ENCODE peak calls at places on chromosomes 11 and 22, in four cellular contexts. W is SK-N-SH, J is H1, N is K562. F is an unnamed sample.

GRCh38 chr11:26715133-26715532 is 6.7 kb downstream of the SLC5A12 start:
- DNase-seq in W (no peak), J (no peak), N (no peak), F (no peak)

GRCh38 chr11:61067782-61068181 is 34.5 kb upstream of the CD5 start:
- DNase-seq in N (no peak), W (peak; percentile 53), J (no peak), F (no peak)

GRCh38 chr11:6568191-6568918 is 35.1 kb downstream of the RRP8 start:
- DNase-seq in J (no peak), N (peak; percentile 94), W (no peak), F (peak; percentile 61)

GRCh38 chr11:132838621-132839020 is 693.7 kb downstream of the OPCML start:
- DNase-seq in J (no peak), W (no peak), N (no peak), F (no peak)

GRCh38 chr11:11396290-11397042 is 43.4 kb upstream of the CSNK2A3 start:
- DNase-seq in J (no peak), N (no peak), W (no peak), F (no peak)

GRCh38 chr22:17964647-17965046 is 59.7 kb downstream of the MICAL3 start:
- DNase-seq in W (no peak), N (no peak), J (no peak), F (no peak)

GRCh38 chr11:12961615-12962014 is 47.5 kb upstream of the RASSF10 start:
- DNase-seq in N (no peak), J (no peak), W (peak; percentile 22), F (no peak)

GRCh38 chr22:47123827-47124442 is 361.5 kb downstream of the TBC1D22A start:
- DNase-seq in W (no peak), J (no peak), N (no peak), F (no peak)

GRCh38 chr11:119168471-119169271 is at the start of gene NLRX1:
- DNase-seq in W (peak; percentile 98), N (peak; percentile 68), J (peak; percentile 51), F (peak; percentile 83)

GRCh38 chr22:22820626-22821025 is 67.0 kb upstream of the IGLL5 start:
- DNase-seq in W (no peak), N (no peak), J (no peak), F (no peak)

GRCh38 chr11:44316388-44317240 is 6.7 kb upstream of the ALX4 start:
- DNase-seq in N (no peak), J (no peak), W (peak; percentile 67), F (peak; percentile 73)

GRCh38 chr11:74754507-74755255 is 6.0 kb downstream of the RNF169 start:
- DNase-seq in J (no peak), N (no peak), W (no peak), F (no peak)

GRCh38 chr11:42806191-42806590 is 505.6 kb upstream of the API5 start:
- DNase-seq in J (no peak), N (no peak), W (no peak), F (no peak)

GRCh38 chr11:10026514-10026913 is 267.5 kb downstream of the SBF2 start:
- DNase-seq in W (no peak), J (no peak), N (no peak), F (no peak)

GRCh38 chr11:60926500-60926899 is 2.2 kb downstream of the TMEM132A start:
- DNase-seq in N (no peak), W (peak; percentile 45), J (no peak), F (no peak)

GRCh38 chr11:60951909-60952741 is at the start of gene SLC15A3:
- DNase-seq in W (no peak), N (no peak), J (no peak), F (peak; percentile 55)

GRCh38 chr11:122843281-122844150 is 5.2 kb downstream of the CRTAM start:
- DNase-seq in N (no peak), W (no peak), J (no peak), F (no peak)

GRCh38 chr11:65945430-65945911 is at the start of gene TSGA10IP:
- DNase-seq in W (no peak), N (no peak), J (peak; percentile 33), F (peak; percentile 84)

GRCh38 chr11:116513278-116513823 is 259.4 kb downstream of the BUD13 start:
- DNase-seq in W (no peak), N (no peak), J (no peak), F (no peak)

GRCh38 chr11:832529-833113 is at the start of gene CD151:
- DNase-seq in N (peak; percentile 83), W (peak; percentile 88), J (no peak), F (peak; percentile 70)

GRCh38 chr11:28284206-28284605 is 176.0 kb downstream of the METTL15 start:
- DNase-seq in N (no peak), J (no peak), W (no peak), F (no peak)

GRCh38 chr11:94151311-94151710 is 22.7 kb downstream of the PANX1 start:
- DNase-seq in W (no peak), N (no peak), J (no peak), F (no peak)

GRCh38 chr11:19326499-19326898 is 85.8 kb upstream of the E2F8 start:
- DNase-seq in J (no peak), N (no peak), W (no peak), F (no peak)

GRCh38 chr22:24592846-24593809 is at the start of gene LRRC75B:
- DNase-seq in N (peak; percentile 70), W (peak; percentile 99), J (peak; percentile 46), F (peak; percentile 88)

GRCh38 chr11:7640826-7641225 is 32.5 kb downstream of the CYB5R2 start:
- DNase-seq in W (no peak), J (no peak), N (no peak), F (no peak)

GRCh38 chr11:129434641-129435498 is 59.2 kb downstream of the BARX2 start:
- DNase-seq in N (no peak), J (no peak), W (no peak), F (no peak)

GRCh38 chr22:42792453-42792908 is 64.6 kb downstream of the ARFGAP3 start:
- DNase-seq in W (no peak), J (no peak), N (no peak), F (no peak)

GRCh38 chr22:42794551-42795510 is 62.2 kb downstream of the ARFGAP3 start:
- DNase-seq in W (no peak), J (no peak), N (no peak), F (peak; percentile 49)

GRCh38 chr22:42793848-42794405 is 63.1 kb downstream of the ARFGAP3 start:
- DNase-seq in W (no peak), N (no peak), J (no peak), F (no peak)

GRCh38 chr22:42791721-42792452 is 65.2 kb downstream of the ARFGAP3 start:
- DNase-seq in N (no peak), W (no peak), J (no peak), F (no peak)

GRCh38 chr22:42792909-42793847 is 63.9 kb downstream of the ARFGAP3 start:
- DNase-seq in W (no peak), N (no peak), J (no peak), F (no peak)
- TF ChIP-seq USF2 in W (no peak), N (no peak), J (no peak), F (no peak)

GRCh38 chr22:27270818-27271510 is 530.6 kb downstream of the MN1 start:
- DNase-seq in W (no peak), N (no peak), J (no peak), F (no peak)
- TF ChIP-seq TEAD4 in W (no peak), N (no peak), J (no peak), F (no peak)

GRCh38 chr11:70146895-70147520 is 56.1 kb upstream of the FADD start:
- DNase-seq in N (no peak), W (no peak), J (no peak), F (no peak)
- TF ChIP-seq USF2 in N (no peak), W (no peak), J (no peak), F (no peak)

GRCh38 chr11:76152086-76152658 is 54.1 kb downstream of the WNT11 start:
- DNase-seq in J (peak; percentile 65), N (peak; percentile 92), W (no peak), F (peak; percentile 90)
- TF ChIP-seq TEAD4 in J (no peak), N (peak; percentile 23), W (no peak), F (no peak)

GRCh38 chr22:20639750-20640149 is 132.3 kb downstream of the MED15 start:
- DNase-seq in N (no peak), W (no peak), J (no peak), F (no peak)

GRCh38 chr22:20642668-20643179 is 131.2 kb upstream of the SERPIND1 start:
- DNase-seq in W (no peak), J (no peak), N (no peak), F (no peak)

GRCh38 chr22:20641919-20642579 is 131.9 kb upstream of the SERPIND1 start:
- DNase-seq in N (no peak), W (no peak), J (no peak), F (no peak)

GRCh38 chr22:20639343-20639742 is 131.9 kb downstream of the MED15 start:
- DNase-seq in J (no peak), N (no peak), W (no peak), F (no peak)

GRCh38 chr22:20641198-20641892 is 132.6 kb upstream of the SERPIND1 start:
- DNase-seq in J (no peak), N (no peak), W (no peak), F (no peak)
- TF ChIP-seq USF2 in J (no peak), N (no peak), W (no peak), F (no peak)

DNA sequence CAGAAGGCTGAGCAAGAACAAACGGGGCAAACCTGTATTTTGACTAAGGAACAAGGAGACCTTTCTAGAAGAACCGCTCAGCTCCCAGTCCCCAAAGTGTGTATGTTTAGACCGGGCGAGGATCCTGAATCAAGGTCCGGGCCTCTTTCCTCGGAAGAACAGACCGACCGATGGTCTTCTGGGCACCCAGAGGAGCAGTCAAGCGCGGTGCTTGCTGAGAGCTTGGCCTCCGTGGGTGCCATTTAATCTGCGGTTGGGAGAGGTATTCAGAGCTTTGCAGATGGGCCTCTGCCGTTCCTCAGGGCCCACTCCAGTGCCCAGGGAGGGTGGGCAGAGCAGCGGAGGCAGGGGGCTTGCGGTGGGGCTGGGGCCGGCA is 26.5 kb upstream of the ATXN10 start:
- DNase-seq in J (no peak), N (no peak), W (no peak), F (no peak)
- TF ChIP-seq TEAD4 in J (no peak), N (no peak), W (no peak), F (no peak)

GRCh38 chr22:48575567-48576332 is 1251.9 kb downstream of the BRD1 start:
- DNase-seq in W (peak; percentile 50), J (no peak), N (no peak), F (no peak)

GRCh38 chr22:48576333-48577013 is 1251.2 kb downstream of the BRD1 start:
- DNase-seq in J (no peak), W (peak; percentile 88), N (no peak), F (peak; percentile 67)

GRCh38 chr22:48578138-48579034 is 1249.3 kb downstream of the BRD1 start:
- DNase-seq in N (no peak), W (no peak), J (no peak), F (no peak)

GRCh38 chr22:48577691-48578090 is 1250.0 kb downstream of the BRD1 start:
- DNase-seq in W (no peak), N (no peak), J (no peak), F (no peak)

GRCh38 chr22:48577014-48577690 is 1250.5 kb downstream of the BRD1 start:
- DNase-seq in W (no peak), J (no peak), N (no peak), F (peak; percentile 32)
- TF ChIP-seq USF2 in W (no peak), J (no peak), N (no peak), F (no peak)

DNA sequence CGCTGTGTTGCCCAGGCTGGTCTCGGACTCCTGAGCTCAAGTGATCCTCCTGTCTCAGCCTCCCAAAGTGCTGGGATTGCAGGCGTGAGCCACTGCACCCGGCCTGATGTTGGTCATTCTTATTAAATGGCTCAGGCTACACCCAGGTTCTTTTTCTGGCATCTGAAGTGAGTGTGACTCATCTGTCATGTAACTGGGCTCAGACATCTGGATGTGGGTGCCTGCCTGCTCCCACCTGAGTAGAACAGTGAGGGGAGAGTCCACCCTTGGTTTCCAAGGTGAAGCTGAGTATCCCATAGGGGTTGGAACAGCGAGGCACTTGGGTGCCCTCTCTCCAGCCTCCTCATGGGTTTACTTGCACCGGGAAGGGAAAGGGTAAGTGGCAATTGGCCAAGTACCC is 36.7 kb upstream of the EIF3D start:
- DNase-seq in N (no peak), W (no peak), J (no peak), F (no peak)
- TF ChIP-seq TEAD4 in N (no peak), W (no peak), J (no peak), F (no peak)